ENCODE peak calls at places on chromosome 16, in eight cellular contexts. One of them, this sample, is unnamed.
A peak's percentile ranks its signal among the peaks of the same experiment; 100 is the strongest.

GRCh38 chr16:84885024-84885910 is 65.5 kb downstream of the CRISPLD2 start:
- DNase-seq in psoas muscle: no peak
- DNase-seq in astrocyte of the spinal cord: peak; percentile 33
- DNase-seq in fibroblast of pulmonary artery: peak; percentile 47
- DNase-seq in colonic mucosa: no peak
- DNase-seq in lower leg skin: no peak
- DNase-seq in AG09309: no peak
- DNase-seq in gastrocnemius medialis: no peak
- DNase-seq in this sample: no peak

GRCh38 chr16:89315271-89315670 is 97.8 kb downstream of the ZNF778 start:
- DNase-seq in psoas muscle: no peak
- DNase-seq in astrocyte of the spinal cord: no peak
- DNase-seq in fibroblast of pulmonary artery: no peak
- DNase-seq in colonic mucosa: no peak
- DNase-seq in lower leg skin: no peak
- DNase-seq in AG09309: no peak
- DNase-seq in gastrocnemius medialis: no peak
- DNase-seq in this sample: no peak

GRCh38 chr16:84700518-84701277 is 898 bp downstream of the USP10 start:
- DNase-seq in psoas muscle: no peak
- DNase-seq in astrocyte of the spinal cord: no peak
- DNase-seq in fibroblast of pulmonary artery: peak; percentile 30
- DNase-seq in colonic mucosa: peak; percentile 38
- DNase-seq in lower leg skin: no peak
- DNase-seq in AG09309: no peak
- DNase-seq in gastrocnemius medialis: no peak
- DNase-seq in this sample: peak; percentile 60

GRCh38 chr16:76913046-76913445 is 277.9 kb upstream of the MON1B start:
- DNase-seq in psoas muscle: no peak
- DNase-seq in astrocyte of the spinal cord: no peak
- DNase-seq in fibroblast of pulmonary artery: peak; percentile 7
- DNase-seq in colonic mucosa: no peak
- DNase-seq in lower leg skin: no peak
- DNase-seq in AG09309: no peak
- DNase-seq in gastrocnemius medialis: no peak
- DNase-seq in this sample: no peak

GRCh38 chr16:82432261-82432660 is 194.5 kb upstream of the CDH13 start:
- DNase-seq in psoas muscle: no peak
- DNase-seq in astrocyte of the spinal cord: no peak
- DNase-seq in fibroblast of pulmonary artery: no peak
- DNase-seq in colonic mucosa: no peak
- DNase-seq in lower leg skin: no peak
- DNase-seq in AG09309: no peak
- DNase-seq in gastrocnemius medialis: no peak
- DNase-seq in this sample: no peak

GRCh38 chr16:79261461-79261860 is 339.1 kb downstream of the MAF start:
- DNase-seq in psoas muscle: peak; percentile 23
- DNase-seq in astrocyte of the spinal cord: no peak
- DNase-seq in fibroblast of pulmonary artery: no peak
- DNase-seq in colonic mucosa: peak; percentile 41
- DNase-seq in lower leg skin: no peak
- DNase-seq in AG09309: no peak
- DNase-seq in gastrocnemius medialis: no peak
- DNase-seq in this sample: peak; percentile 56

GRCh38 chr16:88366704-88367047 is 16.1 kb upstream of the ZNF469 start:
- DNase-seq in psoas muscle: no peak
- DNase-seq in astrocyte of the spinal cord: no peak
- DNase-seq in fibroblast of pulmonary artery: no peak
- DNase-seq in colonic mucosa: no peak
- DNase-seq in lower leg skin: no peak
- DNase-seq in AG09309: no peak
- DNase-seq in gastrocnemius medialis: no peak
- DNase-seq in this sample: no peak

GRCh38 chr16:3836641-3837040 is 43.9 kb downstream of the CREBBP start:
- DNase-seq in psoas muscle: no peak
- DNase-seq in astrocyte of the spinal cord: no peak
- DNase-seq in fibroblast of pulmonary artery: no peak
- DNase-seq in colonic mucosa: no peak
- DNase-seq in lower leg skin: no peak
- DNase-seq in AG09309: no peak
- DNase-seq in gastrocnemius medialis: no peak
- DNase-seq in this sample: no peak

GRCh38 chr16:626787-627457 is 3.9 kb upstream of the WFIKKN1 start:
- DNase-seq in psoas muscle: peak; percentile 74
- DNase-seq in astrocyte of the spinal cord: peak; percentile 95
- DNase-seq in fibroblast of pulmonary artery: peak; percentile 96
- DNase-seq in colonic mucosa: no peak
- DNase-seq in lower leg skin: no peak
- DNase-seq in AG09309: peak; percentile 84
- DNase-seq in gastrocnemius medialis: peak; percentile 68
- DNase-seq in this sample: no peak

GRCh38 chr16:17412221-17412620 is 58.5 kb downstream of the XYLT1 start:
- DNase-seq in psoas muscle: no peak
- DNase-seq in astrocyte of the spinal cord: peak; percentile 68
- DNase-seq in fibroblast of pulmonary artery: peak; percentile 19
- DNase-seq in colonic mucosa: no peak
- DNase-seq in lower leg skin: no peak
- DNase-seq in AG09309: no peak
- DNase-seq in gastrocnemius medialis: no peak
- DNase-seq in this sample: no peak

GRCh38 chr16:180101-180920 is at the start of gene HBQ1:
- DNase-seq in psoas muscle: peak; percentile 17
- DNase-seq in astrocyte of the spinal cord: peak; percentile 11
- DNase-seq in fibroblast of pulmonary artery: peak; percentile 25
- DNase-seq in colonic mucosa: no peak
- DNase-seq in lower leg skin: no peak
- DNase-seq in AG09309: no peak
- DNase-seq in gastrocnemius medialis: no peak
- DNase-seq in this sample: no peak

GRCh38 chr16:75256871-75257343 is 5.5 kb upstream of the BCAR1 start:
- DNase-seq in psoas muscle: peak; percentile 48
- DNase-seq in astrocyte of the spinal cord: peak; percentile 59
- DNase-seq in fibroblast of pulmonary artery: no peak
- DNase-seq in colonic mucosa: no peak
- DNase-seq in lower leg skin: no peak
- DNase-seq in AG09309: no peak
- DNase-seq in gastrocnemius medialis: peak; percentile 24
- DNase-seq in this sample: no peak

GRCh38 chr16:68251812-68252211 is 6.6 kb downstream of the PLA2G15 start:
- DNase-seq in psoas muscle: peak; percentile 46
- DNase-seq in astrocyte of the spinal cord: no peak
- DNase-seq in fibroblast of pulmonary artery: no peak
- DNase-seq in colonic mucosa: no peak
- DNase-seq in lower leg skin: no peak
- DNase-seq in AG09309: no peak
- DNase-seq in gastrocnemius medialis: peak; percentile 91
- DNase-seq in this sample: no peak
- TF ChIP-seq CTCF in psoas muscle: no peak
- TF ChIP-seq CTCF in astrocyte of the spinal cord: no peak
- TF ChIP-seq CTCF in fibroblast of pulmonary artery: no peak
- TF ChIP-seq CTCF in colonic mucosa: no peak
- TF ChIP-seq CTCF in lower leg skin: no peak
- TF ChIP-seq CTCF in AG09309: no peak
- TF ChIP-seq CTCF in gastrocnemius medialis: no peak
- TF ChIP-seq CTCF in this sample: no peak

GRCh38 chr16:28933176-28933575 is 1.4 kb downstream of the CD19 start:
- DNase-seq in psoas muscle: no peak
- DNase-seq in astrocyte of the spinal cord: no peak
- DNase-seq in fibroblast of pulmonary artery: no peak
- DNase-seq in colonic mucosa: no peak
- DNase-seq in lower leg skin: no peak
- DNase-seq in AG09309: no peak
- DNase-seq in gastrocnemius medialis: no peak
- DNase-seq in this sample: no peak

GRCh38 chr16:28931801-28932225 is at the start of gene CD19:
- DNase-seq in psoas muscle: no peak
- DNase-seq in astrocyte of the spinal cord: no peak
- DNase-seq in fibroblast of pulmonary artery: no peak
- DNase-seq in colonic mucosa: no peak
- DNase-seq in lower leg skin: no peak
- DNase-seq in AG09309: no peak
- DNase-seq in gastrocnemius medialis: no peak
- DNase-seq in this sample: no peak

GRCh38 chr16:28930203-28930602 is 1.6 kb upstream of the CD19 start:
- DNase-seq in psoas muscle: no peak
- DNase-seq in astrocyte of the spinal cord: no peak
- DNase-seq in fibroblast of pulmonary artery: no peak
- DNase-seq in colonic mucosa: no peak
- DNase-seq in lower leg skin: no peak
- DNase-seq in AG09309: no peak
- DNase-seq in gastrocnemius medialis: no peak
- DNase-seq in this sample: no peak

GRCh38 chr16:28932339-28933141 is 769 bp downstream of the CD19 start:
- DNase-seq in psoas muscle: no peak
- DNase-seq in astrocyte of the spinal cord: no peak
- DNase-seq in fibroblast of pulmonary artery: no peak
- DNase-seq in colonic mucosa: no peak
- DNase-seq in lower leg skin: no peak
- DNase-seq in AG09309: no peak
- DNase-seq in gastrocnemius medialis: no peak
- DNase-seq in this sample: no peak

DNA sequence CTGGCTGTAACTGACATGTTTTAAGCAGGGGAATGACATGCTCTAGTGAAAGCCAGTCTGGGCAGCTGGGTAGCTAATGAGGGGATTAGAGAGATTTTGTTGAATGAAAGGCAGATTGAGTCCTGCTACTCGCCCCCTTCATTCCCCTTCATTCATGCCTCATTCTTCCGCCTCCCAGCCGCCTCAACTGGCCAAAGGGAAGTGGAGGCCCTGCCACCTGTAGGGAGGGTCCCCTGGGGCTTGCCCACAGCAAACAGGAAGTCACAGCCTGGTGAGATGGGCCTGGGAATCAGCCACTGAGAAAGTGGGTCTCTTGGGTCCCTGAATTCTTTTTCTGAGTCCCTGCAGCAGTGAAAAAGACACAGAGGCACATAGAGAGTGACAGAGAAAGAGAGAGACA is 1.1 kb upstream of the CD19 start:
- DNase-seq in psoas muscle: no peak
- DNase-seq in astrocyte of the spinal cord: no peak
- DNase-seq in fibroblast of pulmonary artery: no peak
- DNase-seq in colonic mucosa: no peak
- DNase-seq in lower leg skin: no peak
- DNase-seq in AG09309: no peak
- DNase-seq in gastrocnemius medialis: no peak
- DNase-seq in this sample: peak; percentile 82
- H3K4me3 ChIP-seq in psoas muscle: no peak overlapping the region
- H3K4me3 ChIP-seq in astrocyte of the spinal cord: no peak overlapping the region
- H3K4me3 ChIP-seq in fibroblast of pulmonary artery: no peak overlapping the region
- H3K4me3 ChIP-seq in colonic mucosa: no peak overlapping the region
- H3K4me3 ChIP-seq in lower leg skin: no peak overlapping the region
- H3K4me3 ChIP-seq in AG09309: no peak overlapping the region
- H3K4me3 ChIP-seq in gastrocnemius medialis: no peak overlapping the region
- H3K4me3 ChIP-seq in this sample: no peak overlapping the region

GRCh38 chr16:87203060-87203656 is 114.0 kb downstream of the C16orf95 start:
- DNase-seq in psoas muscle: peak; percentile 49
- DNase-seq in astrocyte of the spinal cord: peak; percentile 88
- DNase-seq in fibroblast of pulmonary artery: peak; percentile 80
- DNase-seq in colonic mucosa: peak; percentile 67
- DNase-seq in lower leg skin: no peak
- DNase-seq in AG09309: no peak
- DNase-seq in gastrocnemius medialis: peak; percentile 36
- DNase-seq in this sample: peak; percentile 47
- TF ChIP-seq CTCF in psoas muscle: peak; percentile 59
- TF ChIP-seq CTCF in astrocyte of the spinal cord: peak; percentile 99
- TF ChIP-seq CTCF in fibroblast of pulmonary artery: no peak
- TF ChIP-seq CTCF in colonic mucosa: peak; percentile 70
- TF ChIP-seq CTCF in lower leg skin: no peak
- TF ChIP-seq CTCF in AG09309: peak; percentile 96
- TF ChIP-seq CTCF in gastrocnemius medialis: peak; percentile 36
- TF ChIP-seq CTCF in this sample: peak; percentile 89

GRCh38 chr16:50534091-50534490 is 14.1 kb upstream of the NKD1 start:
- DNase-seq in psoas muscle: no peak
- DNase-seq in astrocyte of the spinal cord: no peak
- DNase-seq in fibroblast of pulmonary artery: no peak
- DNase-seq in colonic mucosa: no peak
- DNase-seq in lower leg skin: no peak
- DNase-seq in AG09309: no peak
- DNase-seq in gastrocnemius medialis: no peak
- DNase-seq in this sample: no peak

GRCh38 chr16:50535506-50536257 is 12.5 kb upstream of the NKD1 start:
- DNase-seq in psoas muscle: no peak
- DNase-seq in astrocyte of the spinal cord: no peak
- DNase-seq in fibroblast of pulmonary artery: no peak
- DNase-seq in colonic mucosa: no peak
- DNase-seq in lower leg skin: no peak
- DNase-seq in AG09309: no peak
- DNase-seq in gastrocnemius medialis: no peak
- DNase-seq in this sample: no peak

GRCh38 chr16:50533317-50533716 is 14.9 kb upstream of the NKD1 start:
- DNase-seq in psoas muscle: no peak
- DNase-seq in astrocyte of the spinal cord: no peak
- DNase-seq in fibroblast of pulmonary artery: no peak
- DNase-seq in colonic mucosa: no peak
- DNase-seq in lower leg skin: no peak
- DNase-seq in AG09309: no peak
- DNase-seq in gastrocnemius medialis: no peak
- DNase-seq in this sample: no peak

GRCh38 chr16:50534958-50535357 is 13.2 kb upstream of the NKD1 start:
- DNase-seq in psoas muscle: no peak
- DNase-seq in astrocyte of the spinal cord: no peak
- DNase-seq in fibroblast of pulmonary artery: no peak
- DNase-seq in colonic mucosa: no peak
- DNase-seq in lower leg skin: no peak
- DNase-seq in AG09309: no peak
- DNase-seq in gastrocnemius medialis: no peak
- DNase-seq in this sample: no peak

DNA sequence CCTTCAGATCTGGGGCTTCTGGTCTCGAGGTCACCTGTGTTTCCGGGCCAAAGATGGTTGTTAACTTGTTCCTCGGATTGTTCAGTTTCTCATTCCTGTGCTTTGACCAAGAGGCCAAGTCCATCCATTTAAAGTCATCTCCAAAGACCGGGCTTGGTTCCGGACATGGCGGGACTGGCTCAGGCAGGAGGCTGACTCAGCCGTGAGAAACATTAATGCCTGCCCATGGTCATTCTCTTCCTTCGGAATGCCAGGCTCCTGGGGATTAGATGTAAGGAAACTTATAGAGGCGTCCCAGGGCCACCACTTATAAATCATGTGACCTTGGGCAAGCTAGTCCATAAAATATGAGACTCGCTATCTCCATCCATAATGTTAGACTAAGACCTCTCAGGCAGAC is 13.6 kb upstream of the NKD1 start:
- DNase-seq in psoas muscle: no peak
- DNase-seq in astrocyte of the spinal cord: no peak
- DNase-seq in fibroblast of pulmonary artery: no peak
- DNase-seq in colonic mucosa: no peak
- DNase-seq in lower leg skin: no peak
- DNase-seq in AG09309: no peak
- DNase-seq in gastrocnemius medialis: no peak
- DNase-seq in this sample: no peak
- H3K4me3 ChIP-seq in psoas muscle: no peak overlapping the region
- H3K4me3 ChIP-seq in astrocyte of the spinal cord: no peak overlapping the region
- H3K4me3 ChIP-seq in fibroblast of pulmonary artery: no peak overlapping the region
- H3K4me3 ChIP-seq in colonic mucosa: no peak overlapping the region
- H3K4me3 ChIP-seq in lower leg skin: no peak overlapping the region
- H3K4me3 ChIP-seq in AG09309: no peak overlapping the region
- H3K4me3 ChIP-seq in gastrocnemius medialis: no peak overlapping the region
- H3K4me3 ChIP-seq in this sample: no peak overlapping the region

This sample was measured in DND-41.